ENCODE peak calls at places on chromosomes 6 and 20, in ten cellular contexts. One of them, this sample, is unnamed.

GRCh38 chr6:136405410-136406029 is 115.9 kb upstream of the BCLAF1 start:
- DNase-seq in heart right ventricle: no peak
- DNase-seq in tibial artery: no peak
- DNase-seq in body of pancreas: peak; percentile 11
- DNase-seq in cardiac muscle cell: peak; percentile 43
- DNase-seq in OCI-LY7: no peak
- DNase-seq in breast epithelium: no peak
- DNase-seq in right lobe of liver: no peak
- DNase-seq in esophagus muscularis mucosa: no peak
- DNase-seq in transverse colon: peak; percentile 24
- DNase-seq in this sample: no peak

GRCh38 chr6:140078552-140079126 is 704.2 kb upstream of the CITED2 start:
- DNase-seq in heart right ventricle: no peak
- DNase-seq in tibial artery: no peak
- DNase-seq in body of pancreas: no peak
- DNase-seq in cardiac muscle cell: peak; percentile 96
- DNase-seq in OCI-LY7: no peak
- DNase-seq in breast epithelium: no peak
- DNase-seq in right lobe of liver: no peak
- DNase-seq in esophagus muscularis mucosa: no peak
- DNase-seq in transverse colon: no peak
- DNase-seq in this sample: no peak

GRCh38 chr6:93915961-93916360 is 496.6 kb upstream of the EPHA7 start:
- DNase-seq in heart right ventricle: no peak
- DNase-seq in tibial artery: no peak
- DNase-seq in body of pancreas: no peak
- DNase-seq in cardiac muscle cell: no peak
- DNase-seq in OCI-LY7: no peak
- DNase-seq in breast epithelium: no peak
- DNase-seq in right lobe of liver: no peak
- DNase-seq in esophagus muscularis mucosa: no peak
- DNase-seq in transverse colon: no peak
- DNase-seq in this sample: no peak

GRCh38 chr6:5950448-5950847 is 56.3 kb downstream of the NRN1 start:
- DNase-seq in heart right ventricle: peak; percentile 25
- DNase-seq in tibial artery: no peak
- DNase-seq in body of pancreas: no peak
- DNase-seq in cardiac muscle cell: peak; percentile 2
- DNase-seq in OCI-LY7: peak; percentile 44
- DNase-seq in breast epithelium: no peak
- DNase-seq in right lobe of liver: no peak
- DNase-seq in esophagus muscularis mucosa: no peak
- DNase-seq in transverse colon: no peak
- DNase-seq in this sample: no peak

GRCh38 chr6:105105094-105105493 is 74.7 kb downstream of the POPDC3 start:
- DNase-seq in heart right ventricle: no peak
- DNase-seq in tibial artery: no peak
- DNase-seq in body of pancreas: no peak
- DNase-seq in cardiac muscle cell: no peak
- DNase-seq in OCI-LY7: no peak
- DNase-seq in breast epithelium: no peak
- DNase-seq in right lobe of liver: no peak
- DNase-seq in esophagus muscularis mucosa: peak; percentile 68
- DNase-seq in transverse colon: no peak
- DNase-seq in this sample: no peak

GRCh38 chr20:7981374-7981773 is 38.2 kb downstream of the TMX4 start:
- DNase-seq in heart right ventricle: no peak
- DNase-seq in tibial artery: no peak
- DNase-seq in body of pancreas: no peak
- DNase-seq in cardiac muscle cell: no peak
- DNase-seq in OCI-LY7: no peak
- DNase-seq in breast epithelium: no peak
- DNase-seq in right lobe of liver: no peak
- DNase-seq in esophagus muscularis mucosa: no peak
- DNase-seq in transverse colon: no peak
- DNase-seq in this sample: no peak

GRCh38 chr20:50101900-50102299 is 11.1 kb downstream of the UBE2V1 start:
- DNase-seq in heart right ventricle: no peak
- DNase-seq in tibial artery: no peak
- DNase-seq in body of pancreas: no peak
- DNase-seq in cardiac muscle cell: no peak
- DNase-seq in OCI-LY7: no peak
- DNase-seq in breast epithelium: no peak
- DNase-seq in right lobe of liver: no peak
- DNase-seq in esophagus muscularis mucosa: no peak
- DNase-seq in transverse colon: no peak
- DNase-seq in this sample: no peak

GRCh38 chr6:26432622-26433021 is 7.7 kb upstream of the BTN3A3 start:
- DNase-seq in heart right ventricle: no peak
- DNase-seq in tibial artery: peak; percentile 28
- DNase-seq in body of pancreas: no peak
- DNase-seq in cardiac muscle cell: peak; percentile 39
- DNase-seq in OCI-LY7: no peak
- DNase-seq in breast epithelium: no peak
- DNase-seq in right lobe of liver: no peak
- DNase-seq in esophagus muscularis mucosa: no peak
- DNase-seq in transverse colon: no peak
- DNase-seq in this sample: no peak

GRCh38 chr20:58310291-58310782 is 822 bp downstream of the RAB22A start:
- DNase-seq in heart right ventricle: no peak
- DNase-seq in tibial artery: no peak
- DNase-seq in body of pancreas: no peak
- DNase-seq in cardiac muscle cell: no peak
- DNase-seq in OCI-LY7: peak; percentile 38
- DNase-seq in breast epithelium: no peak
- DNase-seq in right lobe of liver: no peak
- DNase-seq in esophagus muscularis mucosa: no peak
- DNase-seq in transverse colon: no peak
- DNase-seq in this sample: no peak

GRCh38 chr20:46090095-46090388 is 280 bp upstream of the NCOA5 start:
- DNase-seq in heart right ventricle: no peak
- DNase-seq in tibial artery: no peak
- DNase-seq in body of pancreas: no peak
- DNase-seq in cardiac muscle cell: no peak
- DNase-seq in OCI-LY7: no peak
- DNase-seq in breast epithelium: no peak
- DNase-seq in right lobe of liver: no peak
- DNase-seq in esophagus muscularis mucosa: no peak
- DNase-seq in transverse colon: no peak
- DNase-seq in this sample: no peak

GRCh38 chr20:10864076-10864672 is 190.4 kb upstream of the JAG1 start:
- DNase-seq in heart right ventricle: no peak
- DNase-seq in tibial artery: no peak
- DNase-seq in body of pancreas: peak; percentile 73
- DNase-seq in cardiac muscle cell: peak; percentile 51
- DNase-seq in OCI-LY7: no peak
- DNase-seq in breast epithelium: no peak
- DNase-seq in right lobe of liver: no peak
- DNase-seq in esophagus muscularis mucosa: no peak
- DNase-seq in transverse colon: peak; percentile 86
- DNase-seq in this sample: peak; percentile 86

GRCh38 chr20:34037121-34037520 is 43.4 kb downstream of the RALY start:
- DNase-seq in heart right ventricle: no peak
- DNase-seq in tibial artery: no peak
- DNase-seq in body of pancreas: no peak
- DNase-seq in cardiac muscle cell: no peak
- DNase-seq in OCI-LY7: no peak
- DNase-seq in breast epithelium: no peak
- DNase-seq in right lobe of liver: no peak
- DNase-seq in esophagus muscularis mucosa: no peak
- DNase-seq in transverse colon: no peak
- DNase-seq in this sample: peak; percentile 55

GRCh38 chr6:83381949-83382348 is 48.9 kb downstream of the ME1 start:
- DNase-seq in heart right ventricle: no peak
- DNase-seq in tibial artery: no peak
- DNase-seq in body of pancreas: no peak
- DNase-seq in cardiac muscle cell: no peak
- DNase-seq in OCI-LY7: no peak
- DNase-seq in breast epithelium: no peak
- DNase-seq in right lobe of liver: no peak
- DNase-seq in esophagus muscularis mucosa: no peak
- DNase-seq in transverse colon: no peak
- DNase-seq in this sample: no peak

GRCh38 chr6:4640139-4640538 is 136.1 kb upstream of the CDYL start:
- DNase-seq in heart right ventricle: no peak
- DNase-seq in tibial artery: no peak
- DNase-seq in body of pancreas: no peak
- DNase-seq in cardiac muscle cell: no peak
- DNase-seq in OCI-LY7: no peak
- DNase-seq in breast epithelium: no peak
- DNase-seq in right lobe of liver: no peak
- DNase-seq in esophagus muscularis mucosa: peak; percentile 39
- DNase-seq in transverse colon: no peak
- DNase-seq in this sample: no peak

GRCh38 chr20:4883546-4883945 is 117.8 kb downstream of the SLC23A2 start:
- DNase-seq in heart right ventricle: no peak
- DNase-seq in tibial artery: no peak
- DNase-seq in body of pancreas: no peak
- DNase-seq in cardiac muscle cell: no peak
- DNase-seq in OCI-LY7: no peak
- DNase-seq in breast epithelium: no peak
- DNase-seq in right lobe of liver: no peak
- DNase-seq in esophagus muscularis mucosa: no peak
- DNase-seq in transverse colon: no peak
- DNase-seq in this sample: no peak

GRCh38 chr6:134177236-134177635 is 124.8 kb upstream of the SLC2A12 start:
- DNase-seq in heart right ventricle: no peak
- DNase-seq in tibial artery: no peak
- DNase-seq in body of pancreas: no peak
- DNase-seq in cardiac muscle cell: no peak
- DNase-seq in OCI-LY7: no peak
- DNase-seq in breast epithelium: no peak
- DNase-seq in right lobe of liver: no peak
- DNase-seq in esophagus muscularis mucosa: peak; percentile 84
- DNase-seq in transverse colon: no peak
- DNase-seq in this sample: no peak

GRCh38 chr6:158644227-158645063 is at the start of gene DYNLT1:
- DNase-seq in heart right ventricle: peak; percentile 96
- DNase-seq in tibial artery: peak; percentile 91
- DNase-seq in body of pancreas: peak; percentile 92
- DNase-seq in cardiac muscle cell: peak; percentile 95
- DNase-seq in OCI-LY7: peak; percentile 85
- DNase-seq in breast epithelium: peak; percentile 92
- DNase-seq in right lobe of liver: peak; percentile 97
- DNase-seq in esophagus muscularis mucosa: peak; percentile 98
- DNase-seq in transverse colon: peak; percentile 95
- DNase-seq in this sample: peak; percentile 89
- H3K4me1 ChIP-seq in heart right ventricle: peaks cover 50% of the 10 kb centered on the region
- H3K4me1 ChIP-seq in tibial artery: peaks cover 53% of the 10 kb centered on the region
- H3K4me1 ChIP-seq in body of pancreas: peaks cover 27% of the 10 kb centered on the region
- H3K4me1 ChIP-seq in cardiac muscle cell: peaks cover 65% of the 10 kb centered on the region
- H3K4me1 ChIP-seq in OCI-LY7: peaks cover 18% of the 10 kb centered on the region
- H3K4me1 ChIP-seq in breast epithelium: peaks cover 11% of the 10 kb centered on the region
- H3K4me1 ChIP-seq in right lobe of liver: peaks cover 16% of the 10 kb centered on the region
- H3K4me1 ChIP-seq in esophagus muscularis mucosa: peaks cover 42% of the 10 kb centered on the region
- H3K4me1 ChIP-seq in transverse colon: peaks cover 15% of the 10 kb centered on the region
- H3K4me1 ChIP-seq in this sample: peaks cover 19% of the 10 kb centered on the region

GRCh38 chr20:31603822-31604566 is 1.1 kb upstream of the ID1 start:
- DNase-seq in heart right ventricle: peak; percentile 92
- DNase-seq in tibial artery: peak; percentile 97
- DNase-seq in body of pancreas: peak; percentile 97
- DNase-seq in cardiac muscle cell: peak; percentile 97
- DNase-seq in OCI-LY7: peak; percentile 88
- DNase-seq in breast epithelium: peak; percentile 86
- DNase-seq in right lobe of liver: peak; percentile 98
- DNase-seq in esophagus muscularis mucosa: peak; percentile 97
- DNase-seq in transverse colon: peak; percentile 98
- DNase-seq in this sample: peak; percentile 98
- TF ChIP-seq CTCF in heart right ventricle: no peak
- TF ChIP-seq CTCF in tibial artery: no peak
- TF ChIP-seq CTCF in body of pancreas: no peak
- TF ChIP-seq CTCF in cardiac muscle cell: no peak
- TF ChIP-seq CTCF in OCI-LY7: no peak
- TF ChIP-seq CTCF in breast epithelium: no peak
- TF ChIP-seq CTCF in right lobe of liver: no peak
- TF ChIP-seq CTCF in esophagus muscularis mucosa: no peak
- TF ChIP-seq CTCF in transverse colon: no peak
- TF ChIP-seq CTCF in this sample: no peak

GRCh38 chr6:45305546-45305945 is 22.6 kb upstream of the RUNX2 start:
- DNase-seq in heart right ventricle: no peak
- DNase-seq in tibial artery: no peak
- DNase-seq in body of pancreas: no peak
- DNase-seq in cardiac muscle cell: no peak
- DNase-seq in OCI-LY7: no peak
- DNase-seq in breast epithelium: no peak
- DNase-seq in right lobe of liver: no peak
- DNase-seq in esophagus muscularis mucosa: no peak
- DNase-seq in transverse colon: no peak
- DNase-seq in this sample: no peak
- H3K4me1 ChIP-seq in heart right ventricle: no peaks in the 10 kb centered on the region
- H3K4me1 ChIP-seq in tibial artery: no peaks in the 10 kb centered on the region
- H3K4me1 ChIP-seq in body of pancreas: no peaks in the 10 kb centered on the region
- H3K4me1 ChIP-seq in cardiac muscle cell: no peaks in the 10 kb centered on the region
- H3K4me1 ChIP-seq in OCI-LY7: peaks cover 6% of the 10 kb centered on the region
- H3K4me1 ChIP-seq in breast epithelium: no peaks in the 10 kb centered on the region
- H3K4me1 ChIP-seq in right lobe of liver: peaks cover 8% of the 10 kb centered on the region
- H3K4me1 ChIP-seq in esophagus muscularis mucosa: peaks cover 4% of the 10 kb centered on the region
- H3K4me1 ChIP-seq in transverse colon: no peaks in the 10 kb centered on the region
- H3K4me1 ChIP-seq in this sample: no peaks in the 10 kb centered on the region

GRCh38 chr6:158506577-158506976 is 53.3 kb upstream of the TMEM181 start:
- DNase-seq in heart right ventricle: no peak
- DNase-seq in tibial artery: no peak
- DNase-seq in body of pancreas: no peak
- DNase-seq in cardiac muscle cell: no peak
- DNase-seq in OCI-LY7: no peak
- DNase-seq in breast epithelium: no peak
- DNase-seq in right lobe of liver: no peak
- DNase-seq in esophagus muscularis mucosa: no peak
- DNase-seq in transverse colon: no peak
- DNase-seq in this sample: no peak
- TF ChIP-seq CTCF in heart right ventricle: no peak
- TF ChIP-seq CTCF in tibial artery: no peak
- TF ChIP-seq CTCF in body of pancreas: no peak
- TF ChIP-seq CTCF in cardiac muscle cell: peak; percentile 20
- TF ChIP-seq CTCF in OCI-LY7: peak; percentile 43
- TF ChIP-seq CTCF in breast epithelium: no peak
- TF ChIP-seq CTCF in right lobe of liver: no peak
- TF ChIP-seq CTCF in esophagus muscularis mucosa: no peak
- TF ChIP-seq CTCF in transverse colon: no peak
- TF ChIP-seq CTCF in this sample: no peak

DNA sequence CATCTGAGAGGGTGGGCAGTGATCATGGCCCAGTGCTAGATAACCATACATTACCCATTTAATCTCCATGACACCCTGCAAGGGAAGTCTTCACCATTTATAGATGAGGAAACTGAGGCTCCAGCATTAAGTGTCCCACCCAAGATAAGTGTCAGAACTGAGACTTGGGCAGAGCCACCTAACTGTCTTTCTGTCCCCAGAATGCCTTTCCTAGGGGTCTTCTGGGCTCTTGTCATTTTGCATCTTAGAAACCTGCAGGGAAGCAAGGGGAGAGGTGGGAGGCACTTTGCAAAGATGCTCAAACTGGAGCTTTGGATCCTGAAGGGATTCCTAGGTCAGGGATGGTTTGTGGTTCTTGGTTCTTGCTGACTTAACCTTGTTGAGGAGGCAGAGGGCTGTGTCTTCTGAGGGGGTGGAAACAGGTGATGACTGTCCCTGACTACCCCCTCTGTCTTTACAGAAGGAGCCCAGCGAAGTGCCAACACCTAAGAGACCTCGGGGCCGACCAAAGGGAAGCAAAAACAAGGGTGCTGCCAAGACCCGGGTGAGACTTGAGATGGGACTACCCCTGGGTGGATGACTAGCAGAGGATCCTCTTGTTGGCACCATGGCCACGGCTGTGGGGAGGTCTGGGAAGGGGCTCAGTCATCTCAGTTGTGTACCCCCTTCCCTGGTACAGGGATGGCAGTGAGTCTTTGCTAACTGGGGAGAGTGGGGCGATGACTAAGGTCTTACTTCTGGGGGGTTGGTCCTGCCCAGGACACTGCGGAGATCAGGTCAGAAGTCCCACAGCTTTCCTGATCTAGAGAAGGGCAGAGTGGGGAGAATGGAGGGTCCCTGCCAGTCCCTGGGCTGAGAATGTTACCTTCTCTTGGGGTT is 5.8 kb downstream of the HMGA1 start:
- DNase-seq in heart right ventricle: no peak
- DNase-seq in tibial artery: no peak
- DNase-seq in body of pancreas: no peak
- DNase-seq in cardiac muscle cell: no peak
- DNase-seq in OCI-LY7: no peak
- DNase-seq in breast epithelium: peak; percentile 36
- DNase-seq in right lobe of liver: no peak
- DNase-seq in esophagus muscularis mucosa: peak; percentile 85
- DNase-seq in transverse colon: no peak
- DNase-seq in this sample: peak; percentile 40
- H3K4me1 ChIP-seq in heart right ventricle: peaks cover 20% of the 10 kb centered on the region
- H3K4me1 ChIP-seq in tibial artery: peaks cover 22% of the 10 kb centered on the region
- H3K4me1 ChIP-seq in body of pancreas: peaks cover 22% of the 10 kb centered on the region
- H3K4me1 ChIP-seq in cardiac muscle cell: peaks cover 19% of the 10 kb centered on the region
- H3K4me1 ChIP-seq in OCI-LY7: peaks cover 64% of the 10 kb centered on the region
- H3K4me1 ChIP-seq in breast epithelium: peaks cover 8% of the 10 kb centered on the region
- H3K4me1 ChIP-seq in right lobe of liver: no peaks in the 10 kb centered on the region
- H3K4me1 ChIP-seq in esophagus muscularis mucosa: peaks cover 26% of the 10 kb centered on the region
- H3K4me1 ChIP-seq in transverse colon: peaks cover 10% of the 10 kb centered on the region
- H3K4me1 ChIP-seq in this sample: peaks cover 43% of the 10 kb centered on the region

This sample was measured in Peyer's patch.